ENCODE peak calls at places on chromosomes 12 and 14, in seven cellular contexts. I, J, R, X, T, D and Z are unnamed samples. For H3K9me3, the result is how much of the 10 kb centered on the place peaks cover.

GRCh38 chr12:26786491-26787124 is 46.4 kb downstream of the ITPR2 start:
- DNase-seq in D (no peak), X (peak), I (no peak), T (no peak), J (no peak), R (no peak), Z (no peak)

GRCh38 chr14:65242732-65243134 is 140.4 kb upstream of the MAX start:
- DNase-seq in J (no peak), R (no peak), T (peak), D (no peak), X (peak), I (no peak), Z (no peak)

GRCh38 chr12:67681145-67681778 is 32.7 kb downstream of the DYRK2 start:
- DNase-seq in X (peak), D (no peak), T (peak), I (no peak), J (no peak), R (no peak), Z (no peak)

GRCh38 chr14:56471056-56471455 is 108.5 kb upstream of the TMEM260 start:
- DNase-seq in X (no peak), D (no peak), J (no peak), I (no peak), T (no peak), R (no peak), Z (no peak)

GRCh38 chr12:115639667-115640012 is 637.9 kb downstream of the MED13L start:
- DNase-seq in R (no peak), I (no peak), J (no peak), T (no peak), X (no peak), D (no peak), Z (no peak)

GRCh38 chr14:97376310-97376709 is 579.1 kb downstream of the VRK1 start:
- DNase-seq in J (no peak), T (no peak), I (no peak), X (no peak), R (no peak), D (no peak), Z (no peak)

GRCh38 chr12:114702462-114702861 is 18.5 kb upstream of the TBX3 start:
- DNase-seq in D (no peak), X (no peak), T (no peak), R (no peak), I (no peak), J (no peak), Z (no peak)

GRCh38 chr12:6608592-6609311 is 1.6 kb upstream of the CHD4 start:
- DNase-seq in R (peak), X (no peak), T (no peak), D (peak), J (no peak), I (no peak), Z (peak)

GRCh38 chr12:116346222-116346621 is 68.7 kb upstream of the MED13L start:
- DNase-seq in I (no peak), J (no peak), X (no peak), D (no peak), T (no peak), R (no peak), Z (no peak)

GRCh38 chr14:63890553-63890952 is 37.7 kb downstream of the SYNE2 start:
- DNase-seq in J (no peak), D (no peak), T (no peak), X (no peak), I (no peak), R (no peak), Z (no peak)

GRCh38 chr12:115859231-115859630 is 418.3 kb downstream of the MED13L start:
- DNase-seq in X (no peak), R (no peak), D (no peak), T (no peak), J (no peak), I (no peak), Z (no peak)

GRCh38 chr14:58584383-58584782 is 53.4 kb upstream of the DACT1 start:
- DNase-seq in I (no peak), R (no peak), X (peak), D (no peak), T (no peak), J (no peak), Z (no peak)

GRCh38 chr12:46154221-46154975 is 114.4 kb downstream of the SLC38A1 start:
- DNase-seq in X (peak), R (no peak), J (no peak), I (no peak), D (no peak), T (peak), Z (no peak)

GRCh38 chr12:131783915-131784541 is 44.2 kb upstream of the MMP17 start:
- DNase-seq in T (peak), X (peak), I (no peak), J (no peak), R (no peak), D (no peak), Z (peak)

GRCh38 chr14:94787655-94788054 is 17.7 kb upstream of the GSC start:
- DNase-seq in R (no peak), I (no peak), J (no peak), X (no peak), D (no peak), T (no peak), Z (no peak)

GRCh38 chr14:61420326-61420725 is 98.9 kb downstream of the PRKCH start:
- DNase-seq in I (no peak), R (no peak), T (peak), X (peak), D (no peak), J (peak), Z (no peak)

GRCh38 chr14:69625299-69626131 is 14.1 kb downstream of the SUSD6 start:
- DNase-seq in X (peak), T (no peak), J (no peak), D (peak), R (peak), I (no peak), Z (no peak)

GRCh38 chr12:124174406-124174805 is 120.5 kb upstream of the RFLNA start:
- DNase-seq in D (no peak), I (peak), T (no peak), X (no peak), R (no peak), J (no peak), Z (no peak)

GRCh38 chr14:55892906-55893305 is 225.3 kb upstream of the PELI2 start:
- DNase-seq in X (no peak), T (no peak), D (no peak), J (no peak), R (no peak), I (no peak), Z (no peak)

GRCh38 chr14:56810850-56811595 is 744 bp upstream of the OTX2 start:
- DNase-seq in J (no peak), R (no peak), X (no peak), D (no peak), I (no peak), T (no peak), Z (no peak)

DNA sequence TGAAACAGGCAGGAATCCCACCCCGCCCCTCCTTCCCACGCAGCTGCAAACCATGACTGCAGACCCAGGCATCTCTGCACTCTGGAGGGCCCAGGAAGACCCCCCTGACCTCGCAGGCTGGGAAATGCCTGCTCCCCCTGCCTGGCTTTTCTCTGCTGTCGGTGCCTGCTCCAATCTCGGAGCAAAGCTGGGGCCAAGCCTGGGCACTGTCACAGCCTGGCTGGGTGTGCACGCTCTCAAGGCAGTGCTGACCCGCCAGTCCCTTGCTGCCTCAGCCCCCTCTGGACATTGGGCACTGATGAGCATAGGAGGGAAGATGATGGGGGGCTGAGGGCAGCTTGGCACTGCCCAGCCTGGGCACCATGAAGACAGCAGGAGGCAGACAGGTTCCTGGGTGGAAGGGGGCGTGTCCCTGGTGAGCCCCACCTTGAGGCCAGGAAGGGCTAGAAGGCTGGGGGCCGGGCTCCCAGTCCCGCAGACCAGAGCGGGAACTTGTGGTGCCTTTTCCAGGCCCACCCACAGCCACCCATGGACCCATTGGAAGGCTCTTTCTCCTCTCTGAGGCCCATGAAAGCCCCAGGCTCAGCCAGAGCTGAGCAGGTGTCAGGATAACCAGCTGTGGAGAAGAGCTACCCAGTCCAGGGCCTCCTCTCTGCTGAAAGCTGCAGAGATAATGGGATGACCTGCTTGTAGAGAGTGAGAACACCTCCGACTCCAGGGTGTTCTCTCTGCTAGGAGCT is 10.7 kb upstream of the ZNF605 start:
- DNase-seq in J (no peak), T (no peak), R (no peak), D (no peak), X (no peak), I (no peak), Z (no peak)
- H3K9me3 ChIP-seq in J (under half), T (under half), R (under half), D (under half), X (under half), I (under half), Z (under half)

DNA sequence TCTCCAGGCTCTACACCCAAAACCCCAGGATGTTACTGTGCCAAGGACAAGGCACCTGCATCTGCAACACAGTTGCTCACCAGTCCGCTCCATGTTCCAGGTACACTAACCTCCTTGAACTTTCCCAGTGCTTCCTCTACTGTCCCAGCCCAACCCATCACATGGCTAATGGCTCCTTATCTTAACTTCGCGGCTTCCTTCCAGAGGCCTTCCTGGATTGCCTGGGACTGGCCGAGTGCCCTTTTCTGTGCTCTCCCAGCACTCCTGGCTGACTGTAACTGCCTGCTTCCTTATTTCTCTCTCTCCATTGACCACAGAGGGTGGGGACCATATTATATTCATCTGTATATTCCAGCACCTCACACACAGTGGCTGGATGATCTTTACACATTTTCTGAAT is 20.9 kb downstream of the POMT2 start:
- DNase-seq in X (no peak), T (no peak), I (no peak), R (no peak), J (no peak), D (no peak), Z (no peak)
- H3K27ac ChIP-seq in X (no peak), T (no peak), I (no peak), R (no peak), J (no peak), D (no peak), Z (no peak)

DNA sequence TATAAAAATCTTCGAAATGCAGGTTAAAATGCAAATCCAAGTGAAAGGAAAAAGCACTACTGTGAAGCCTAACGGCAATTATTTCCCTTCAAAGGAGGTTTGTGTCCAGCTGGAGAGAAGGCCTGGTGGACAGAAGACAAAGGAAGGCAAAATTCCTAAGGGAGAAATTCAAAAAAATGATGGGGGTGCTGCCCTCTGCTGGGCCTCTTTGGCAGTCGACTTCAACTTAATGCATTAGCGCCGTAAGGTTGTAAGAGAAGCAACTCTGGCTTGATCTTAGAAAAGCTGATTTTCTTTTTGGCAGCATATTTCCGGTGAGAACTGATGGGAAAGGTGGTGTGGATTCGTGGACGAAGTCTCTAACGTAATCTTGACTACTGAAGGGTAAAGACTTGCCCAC is 34.3 kb upstream of the CHFR start:
- DNase-seq in T (no peak), R (no peak), D (no peak), X (no peak), J (no peak), I (no peak), Z (no peak)
- H3K9me3 ChIP-seq in T (half or more), R (half or more), D (under half), X (half or more), J (under half), I (half or more), Z (under half)

GRCh38 chr12:12376636-12377448 is 20.0 kb downstream of the BORCS5 start:
- DNase-seq in I (no peak), X (peak), D (no peak), J (no peak), R (no peak), T (peak), Z (no peak)

GRCh38 chr12:12367096-12367998 is 10.5 kb downstream of the BORCS5 start:
- DNase-seq in I (no peak), R (no peak), T (no peak), X (no peak), J (no peak), D (no peak), Z (no peak)

DNA sequence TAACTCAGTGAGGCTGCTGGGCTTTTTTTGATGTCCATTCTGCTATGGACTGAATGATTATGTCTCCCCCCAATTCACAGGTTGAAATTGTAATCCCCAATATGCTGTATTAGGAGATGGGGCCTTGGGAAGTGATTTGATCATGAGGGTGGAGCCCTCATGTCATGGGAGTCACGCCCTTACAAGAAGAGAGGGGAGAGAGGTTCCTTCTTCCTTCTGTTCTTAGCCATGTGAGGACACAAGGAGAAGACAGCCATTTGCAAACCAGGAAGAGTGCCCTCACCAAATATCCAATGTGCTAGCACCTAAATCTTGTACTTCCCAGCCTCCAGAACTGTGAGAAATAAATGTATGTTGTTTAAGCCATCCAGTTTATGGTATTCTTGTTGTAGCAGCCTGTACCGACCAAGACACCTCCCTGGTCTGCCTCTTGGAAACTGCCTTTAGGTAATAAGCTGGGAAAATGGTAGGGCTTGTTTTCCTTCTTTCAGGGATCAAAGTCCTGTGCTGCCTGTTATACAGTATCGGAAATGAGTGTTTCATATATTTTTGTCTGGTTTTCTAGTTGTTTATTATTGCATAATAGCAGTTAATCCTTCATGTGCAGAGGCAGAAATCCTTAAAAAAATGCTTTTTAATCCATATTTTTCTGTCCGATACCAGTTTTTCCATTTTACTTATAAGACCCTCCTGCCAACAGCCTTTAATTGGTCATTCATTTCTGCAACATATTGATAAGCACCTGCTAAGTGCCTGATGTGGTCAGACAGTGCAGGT is 16.3 kb downstream of the BORCS5 start:
- DNase-seq in R (no peak), X (no peak), T (no peak), D (no peak), I (no peak), J (no peak), Z (no peak)
- H3K27ac ChIP-seq in R (no peak), X (no peak), T (no peak), D (no peak), I (no peak), J (no peak), Z (peak)

GRCh38 chr14:25803419-25804018 is 753.6 kb upstream of the STXBP6 start:
- DNase-seq in J (no peak), T (no peak), X (no peak), D (no peak), R (no peak), I (no peak), Z (no peak)

GRCh38 chr14:25800841-25801240 is 750.9 kb upstream of the STXBP6 start:
- DNase-seq in T (no peak), R (no peak), X (no peak), I (no peak), J (no peak), D (no peak), Z (no peak)
- H3K9me3 ChIP-seq in T (under half), R (under half), X (under half), I (under half), J (under half), D (under half), Z (under half)

GRCh38 chr14:67416810-67417209 is 4.8 kb upstream of the PLEK2 start:
- DNase-seq in D (no peak), I (no peak), J (no peak), T (no peak), X (no peak), R (no peak), Z (no peak)
- H3K27ac ChIP-seq in D (no peak), I (no peak), J (peak), T (no peak), X (no peak), R (no peak), Z (no peak)

DNA sequence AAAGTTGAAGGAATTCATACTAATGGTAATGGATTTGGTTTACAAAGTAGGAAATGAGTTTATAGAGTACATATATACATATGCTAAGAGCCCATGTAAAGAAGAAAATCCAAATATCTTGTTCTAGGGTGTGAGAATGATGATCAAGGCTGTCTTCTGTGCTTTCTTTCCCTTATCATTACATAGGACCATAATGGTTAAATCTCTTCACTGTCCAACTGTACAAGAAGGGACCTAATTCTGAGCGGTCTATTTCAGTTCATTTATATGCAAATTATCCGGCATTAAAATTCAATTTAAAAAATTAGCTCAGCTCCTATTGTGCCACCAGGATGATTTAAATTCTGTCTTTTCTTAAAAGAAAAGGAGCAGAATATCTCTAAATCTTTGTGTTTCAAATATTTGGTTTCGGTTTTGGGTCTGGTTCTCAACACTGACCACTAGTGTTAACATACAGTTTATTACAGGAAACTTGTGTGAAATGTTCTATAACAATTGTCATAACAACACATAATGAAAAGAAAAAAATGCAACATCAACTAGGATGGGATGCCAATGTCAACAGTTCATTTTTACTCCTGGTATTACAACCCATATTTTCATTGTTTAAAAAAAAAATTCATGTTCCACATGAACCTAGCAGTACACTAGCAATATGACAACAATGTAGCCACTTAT is 16.8 kb downstream of the OR4K1 start:
- DNase-seq in T (peak), R (no peak), J (no peak), I (no peak), D (no peak), X (no peak), Z (no peak)
- H3K9me3 ChIP-seq in T (under half), R (under half), J (under half), I (under half), D (under half), X (under half), Z (under half)

GRCh38 chr14:102568115-102568614 is 24.3 kb upstream of the RCOR1 start:
- DNase-seq in R (no peak), J (peak), I (no peak), D (peak), T (peak), X (no peak), Z (no peak)
- H3K27ac ChIP-seq in R (no peak), J (peak), I (no peak), D (no peak), T (no peak), X (no peak), Z (no peak)

DNA sequence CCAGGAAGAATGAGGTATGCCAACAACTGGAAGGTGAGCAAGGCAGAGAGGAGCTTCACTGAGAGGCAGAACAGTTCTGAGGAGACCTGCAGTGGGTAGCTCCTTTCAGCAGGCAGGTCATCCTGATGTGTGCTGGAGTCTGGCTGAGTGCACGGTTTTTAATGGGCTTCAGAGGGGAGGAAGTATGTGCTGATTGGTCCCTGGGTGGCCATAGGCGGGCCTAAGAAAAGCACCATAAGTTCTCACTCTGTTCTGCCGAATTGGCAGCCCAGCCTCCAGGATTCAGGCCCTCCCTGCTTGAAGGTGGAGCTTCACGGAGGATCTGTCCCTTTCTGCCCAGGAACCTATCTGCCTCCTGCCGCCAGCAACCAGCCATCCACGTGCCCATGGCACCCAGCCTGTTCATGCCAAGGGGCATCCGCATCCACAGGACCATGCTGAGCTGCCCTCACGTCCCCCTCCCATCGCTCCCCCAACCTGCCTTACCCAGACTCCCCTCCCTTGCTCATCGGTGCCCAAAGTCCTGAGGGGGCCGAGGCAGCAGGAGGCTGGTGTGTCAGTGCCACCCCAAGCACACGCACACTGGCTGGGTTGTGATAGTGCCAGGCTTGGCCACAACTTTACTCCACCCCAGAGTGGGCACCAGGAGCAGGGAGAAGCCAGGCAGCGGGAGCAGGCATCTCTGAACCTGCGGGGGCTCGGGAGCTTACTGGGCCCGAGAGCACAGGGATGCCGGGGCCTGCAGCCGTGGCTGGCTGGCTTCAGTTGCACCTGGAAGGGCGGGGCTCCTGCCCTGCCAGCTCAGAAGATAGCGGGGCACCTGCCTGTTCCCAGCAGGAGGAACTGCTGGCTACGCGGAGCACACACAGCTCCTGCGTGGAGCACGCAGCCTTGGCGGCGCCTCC is 608.4 kb upstream of the FOXG1 start:
- DNase-seq in T (no peak), D (no peak), X (no peak), R (no peak), I (no peak), J (no peak), Z (no peak)
- H3K9me3 ChIP-seq in T (under half), D (under half), X (under half), R (under half), I (under half), J (under half), Z (under half)